ENCODE peak calls at places on chromosomes 16 and 17, in four cellular contexts. L is BJ, Y is pancreas, S is hepatocyte. R is an unnamed sample.
A peak's percentile ranks its signal among the peaks of the same experiment; 100 is the strongest.

GRCh38 chr17:31313982-31314787 is at the start of gene EVI2B:
- DNase-seq in L (peak; percentile 14), Y (no peak), S (no peak), R (no peak)

GRCh38 chr17:57918017-57918895 is 37.0 kb downstream of the CUEDC1 start:
- DNase-seq in L (no peak), Y (no peak), S (no peak), R (no peak)

GRCh38 chr16:55240933-55241332 is 83.1 kb upstream of the IRX6 start:
- DNase-seq in L (no peak), Y (no peak), S (no peak), R (no peak)

GRCh38 chr16:5078626-5079025 is 7.0 kb downstream of the ALG1 start:
- DNase-seq in L (no peak), Y (no peak), S (no peak), R (no peak)

GRCh38 chr16:53598513-53599266 is 95.7 kb upstream of the AKTIP start:
- DNase-seq in L (no peak), Y (no peak), S (no peak), R (no peak)

GRCh38 chr17:10275418-10275817 is 77.0 kb upstream of the GAS7 start:
- DNase-seq in L (no peak), Y (no peak), S (no peak), R (no peak)

GRCh38 chr17:55845385-55845784 is 94.5 kb downstream of the PCTP start:
- DNase-seq in L (no peak), Y (no peak), S (peak; percentile 81), R (no peak)

GRCh38 chr17:62720126-62720850 is 87.8 kb downstream of the MARCHF10 start:
- DNase-seq in L (no peak), Y (no peak), S (no peak), R (peak; percentile 18)

GRCh38 chr16:78058165-78058564 is 35.8 kb downstream of the CLEC3A start:
- DNase-seq in L (no peak), Y (no peak), S (no peak), R (no peak)

GRCh38 chr16:85491798-85492616 is 121.1 kb upstream of the GSE1 start:
- DNase-seq in L (peak; percentile 6), Y (peak; percentile 95), S (peak; percentile 57), R (peak; percentile 81)

GRCh38 chr17:81665205-81666091 is 957 bp downstream of the OXLD1 start:
- DNase-seq in L (no peak), Y (no peak), S (no peak), R (peak; percentile 45)

GRCh38 chr17:42618442-42619150 is 9.1 kb downstream of the TUBG1 start:
- DNase-seq in L (no peak), Y (peak; percentile 84), S (peak; percentile 64), R (peak; percentile 78)

GRCh38 chr16:65061935-65062334 is 59.9 kb downstream of the CDH11 start:
- DNase-seq in L (no peak), Y (no peak), S (no peak), R (no peak)

GRCh38 chr17:7677388-7678067 is 9.8 kb downstream of the TP53 start:
- DNase-seq in L (no peak), Y (no peak), S (no peak), R (no peak)

GRCh38 chr17:3528604-3529511 is 28.8 kb downstream of the TRPV3 start:
- DNase-seq in L (no peak), Y (no peak), S (peak; percentile 73), R (peak; percentile 37)

GRCh38 chr17:59783221-59784016 is 76.0 kb downstream of the VMP1 start:
- DNase-seq in L (peak; percentile 57), Y (no peak), S (no peak), R (no peak)

GRCh38 chr17:64084086-64084939 is 45.6 kb downstream of the ERN1 start:
- DNase-seq in L (no peak), Y (peak; percentile 58), S (peak; percentile 51), R (peak; percentile 47)

GRCh38 chr17:77233635-77234334 is 93.0 kb downstream of the SEC14L1 start:
- DNase-seq in L (no peak), Y (no peak), S (peak; percentile 68), R (peak; percentile 76)

GRCh38 chr16:46857261-46857962 is 26.4 kb upstream of the C16orf87 start:
- DNase-seq in L (no peak), Y (no peak), S (peak; percentile 60), R (peak; percentile 30)

GRCh38 chr16:17843905-17844304 is 373.1 kb upstream of the XYLT1 start:
- DNase-seq in L (no peak), Y (no peak), S (no peak), R (no peak)

GRCh38 chr16:12228607-12229499 is 252.3 kb downstream of the SNX29 start:
- DNase-seq in L (peak; percentile 60), Y (no peak), S (peak; percentile 85), R (peak; percentile 79)

GRCh38 chr16:14366447-14366846 is 263.6 kb downstream of the PARN start:
- DNase-seq in L (no peak), Y (no peak), S (no peak), R (no peak)

GRCh38 chr16:48481772-48482171 is 96.6 kb upstream of the SIAH1 start:
- DNase-seq in L (no peak), Y (no peak), S (no peak), R (no peak)

GRCh38 chr16:86960266-86960665 is 356.9 kb downstream of the C16orf95 start:
- DNase-seq in L (no peak), Y (no peak), S (no peak), R (no peak)

GRCh38 chr17:19418312-19418992 is 7.4 kb downstream of the RNF112 start:
- DNase-seq in L (peak; percentile 15), Y (no peak), S (peak; percentile 60), R (peak; percentile 7)

GRCh38 chr17:63550816-63551639 is 751 bp downstream of the DCAF7 start:
- DNase-seq in L (no peak), Y (no peak), S (peak; percentile 59), R (no peak)

GRCh38 chr17:44348234-44348987 is 3.3 kb downstream of the GRN start:
- DNase-seq in L (no peak), Y (no peak), S (no peak), R (no peak)

GRCh38 chr17:44346064-44346844 is 1.2 kb downstream of the GRN start:
- DNase-seq in L (no peak), Y (no peak), S (no peak), R (no peak)

GRCh38 chr17:44344939-44345496 is at the start of gene GRN:
- DNase-seq in L (peak; percentile 96), Y (peak; percentile 96), S (peak; percentile 98), R (peak; percentile 98)

GRCh38 chr17:44343510-44344209 is 1.4 kb upstream of the GRN start:
- DNase-seq in L (no peak), Y (no peak), S (no peak), R (no peak)

DNA sequence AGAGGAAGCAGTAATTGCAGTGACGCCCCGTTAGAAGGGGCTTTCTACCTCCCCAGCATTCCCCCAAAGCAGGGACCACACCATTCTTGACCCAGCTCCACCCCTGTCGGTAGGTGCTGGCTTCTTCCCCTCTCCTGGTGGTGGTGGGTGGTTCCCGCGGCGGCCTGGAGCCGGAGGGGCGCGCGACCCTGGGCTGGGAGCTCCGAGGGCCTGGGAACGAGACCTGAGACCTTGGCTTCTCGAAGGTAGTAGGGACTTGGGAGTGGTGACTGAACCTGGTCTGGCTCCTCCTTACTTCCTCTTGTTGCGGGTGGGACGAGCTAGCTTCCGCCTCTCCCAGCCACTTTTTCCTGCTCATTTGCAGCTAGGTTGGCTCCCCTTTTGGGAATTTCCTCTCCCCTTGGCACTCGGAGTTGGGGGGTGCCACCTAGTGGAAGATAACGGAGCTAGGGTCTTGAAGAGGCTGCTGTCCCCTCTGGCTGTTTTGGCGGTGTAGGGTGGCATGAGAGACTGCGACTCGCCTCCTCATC is 460 bp downstream of the GRN start:
- DNase-seq in L (no peak), Y (peak; percentile 61), S (peak; percentile 75), R (peak; percentile 78)
- TF ChIP-seq CTCF in L (peak; percentile 64), Y (no peak), S (peak; percentile 43), R (peak; percentile 54)

GRCh38 chr17:50483266-50483665 is 4.6 kb downstream of the RSAD1 start:
- DNase-seq in L (no peak), Y (no peak), S (no peak), R (no peak)

GRCh38 chr17:50482516-50482915 is 3.9 kb downstream of the RSAD1 start:
- DNase-seq in L (peak; percentile 80), Y (peak; percentile 95), S (peak; percentile 94), R (peak; percentile 99)

GRCh38 chr17:50482110-50482509 is 3.5 kb downstream of the RSAD1 start:
- DNase-seq in L (no peak), Y (no peak), S (no peak), R (no peak)

GRCh38 chr17:50481648-50482047 is 3.0 kb downstream of the RSAD1 start:
- DNase-seq in L (no peak), Y (no peak), S (no peak), R (no peak)

GRCh38 chr17:50484341-50485155 is 5.9 kb downstream of the RSAD1 start:
- DNase-seq in L (no peak), Y (no peak), S (no peak), R (no peak)
- TF ChIP-seq CTCF in L (no peak), Y (no peak), S (no peak), R (no peak)

DNA sequence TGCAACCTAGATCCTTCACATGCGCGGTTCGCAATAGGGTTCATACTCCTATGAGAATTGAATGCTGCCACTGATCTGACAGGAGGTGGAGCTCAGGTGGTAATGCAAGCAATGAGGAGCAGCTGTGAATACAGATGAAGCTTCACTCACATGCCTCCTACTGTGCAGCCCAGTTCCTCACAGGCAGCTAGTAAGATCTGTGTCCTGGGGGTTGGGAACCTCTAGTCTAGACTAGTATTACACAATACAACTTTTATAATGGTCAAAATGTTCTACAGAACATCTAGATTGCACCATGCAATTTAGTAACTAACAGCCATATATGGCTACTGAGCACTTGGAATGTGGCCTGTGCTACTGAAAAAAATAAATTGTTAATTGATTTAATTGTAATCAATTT is 26.7 kb downstream of the ABCA5 start:
- DNase-seq in L (no peak), Y (no peak), S (no peak), R (no peak)
- TF ChIP-seq CTCF in L (no peak), Y (no peak), S (no peak), R (no peak)

DNA sequence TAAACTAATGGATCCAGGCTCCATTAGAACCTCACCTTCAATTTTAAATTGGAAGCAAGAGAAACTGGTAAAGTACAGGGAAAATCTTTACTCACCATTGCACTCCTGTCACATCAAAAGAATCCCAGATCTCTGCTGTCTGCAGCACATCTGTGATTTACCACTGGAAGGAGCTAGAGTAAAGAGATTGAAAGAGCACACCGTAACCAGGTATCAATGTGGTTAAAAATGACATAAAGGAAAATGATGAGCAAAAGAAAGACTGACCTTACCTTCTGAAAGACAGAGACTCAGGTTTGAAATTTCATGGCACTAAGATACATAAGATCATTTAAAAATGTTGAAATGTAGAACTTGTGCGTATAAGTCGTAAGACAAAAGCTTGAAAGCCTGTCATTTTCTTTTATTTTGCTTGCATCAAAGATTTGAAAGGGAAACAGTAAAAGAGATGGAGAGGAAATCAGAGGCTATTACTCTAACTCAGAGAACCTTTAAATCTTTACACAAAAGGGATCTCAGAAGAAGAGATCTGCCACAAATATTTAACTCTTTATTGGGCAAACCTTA is 678.2 kb upstream of the GOT2 start:
- DNase-seq in L (no peak), Y (no peak), S (peak; percentile 10), R (no peak)
- TF ChIP-seq CTCF in L (peak; percentile 37), Y (no peak), S (peak; percentile 63), R (no peak)

GRCh38 chr17:71402007-71402406 is 718.8 kb upstream of the SOX9 start:
- DNase-seq in L (no peak), Y (no peak), S (no peak), R (no peak)
- TF ChIP-seq CTCF in L (no peak), Y (no peak), S (no peak), R (no peak)